ENCODE peak calls at places on chromosomes 4 and X, in four cellular contexts. P is effector CD4-positive, alpha-beta T cell; I is occipital lobe; Y is activated CD8-positive, alpha-beta memory T cell treated with anti-CD3 and anti-CD28 coated beads for 48 hours. B is an unnamed sample.

GRCh38 chr4:7818676-7819041 is 121.0 kb downstream of the AFAP1 start:
- DNase-seq in P (no peak), I (no peak), Y (no peak), B (no peak)

GRCh38 chr4:168880811-168881595 is 129.1 kb downstream of the CBR4 start:
- DNase-seq in I (no peak), Y (no peak), P (no peak), B (no peak)

GRCh38 chrX:120561634-120562568 is 1.1 kb upstream of the CUL4B start:
- DNase-seq in I (no peak), P (no peak), Y (no peak), B (no peak)

GRCh38 chrX:28177202-28177601 is 196.0 kb upstream of the DCAF8L1 start:
- DNase-seq in Y (no peak), P (no peak), I (no peak), B (no peak)

GRCh38 chrX:153649178-153649914 is 2.3 kb downstream of the DUSP9 start:
- DNase-seq in P (no peak), I (no peak), Y (no peak), B (no peak)

GRCh38 chr4:69057620-69058409 is 38.5 kb upstream of the UGT2B7 start:
- DNase-seq in P (no peak), I (no peak), Y (no peak), B (no peak)

GRCh38 chrX:44025611-44026010 is 52.4 kb upstream of the NDP start:
- DNase-seq in Y (no peak), P (no peak), I (no peak), B (no peak)

GRCh38 chr4:118954246-118954645 is 65.6 kb downstream of the SYNPO2 start:
- DNase-seq in I (no peak), P (no peak), Y (no peak), B (no peak)

GRCh38 chr4:24800273-24800880 is 5.0 kb downstream of the SOD3 start:
- DNase-seq in I (no peak), P (no peak), Y (no peak), B (no peak)

GRCh38 chrX:39755152-39756032 is 342.4 kb downstream of the BCOR start:
- DNase-seq in Y (no peak), I (peak), P (no peak), B (no peak)